ENCODE peak calls at places on chromosomes 1 and 21, in nine cellular contexts. Q, D, G, I, F, T, C, K and X are unnamed samples.

GRCh38 chr1:42943166-42943565 is 15.5 kb downstream of the SLC2A1 start:
- DNase-seq in I (no peak), K (no peak), C (no peak), T (no peak), Q (no peak), G (no peak), D (no peak), F (no peak), X (peak)

GRCh38 chr1:192439373-192440025 is 122.7 kb downstream of the RGS21 start:
- DNase-seq in K (no peak), F (no peak), C (no peak), Q (no peak), I (no peak), D (no peak), T (no peak), G (peak), X (peak)

GRCh38 chr1:151801846-151802245 is 3.4 kb downstream of the LINGO4 start:
- DNase-seq in Q (no peak), K (no peak), D (no peak), G (no peak), T (no peak), C (no peak), F (no peak), I (no peak), X (no peak)

GRCh38 chr1:71592646-71593274 is 511.9 kb upstream of the ZRANB2 start:
- DNase-seq in D (no peak), I (no peak), G (no peak), C (no peak), T (no peak), K (no peak), F (no peak), Q (no peak), X (no peak)

GRCh38 chr1:7581754-7582264 is 189.3 kb upstream of the VAMP3 start:
- DNase-seq in D (no peak), I (no peak), G (peak), F (no peak), K (peak), T (no peak), Q (no peak), C (no peak), X (no peak)

GRCh38 chr21:14076143-14076806 is 134.5 kb downstream of the LIPI start:
- DNase-seq in Q (no peak), D (no peak), K (no peak), T (no peak), C (no peak), G (peak), F (peak), I (no peak), X (no peak)

GRCh38 chr1:26122988-26123973 is 11.7 kb downstream of the PDIK1L start:
- DNase-seq in I (no peak), T (no peak), K (no peak), C (no peak), F (no peak), G (peak), D (no peak), Q (no peak), X (no peak)

GRCh38 chr1:15083578-15083977 is 70.0 kb upstream of the TMEM51 start:
- DNase-seq in Q (no peak), K (no peak), G (peak), C (no peak), F (no peak), T (no peak), D (no peak), I (no peak), X (no peak)

GRCh38 chr21:15122241-15122640 is 57.4 kb upstream of the NRIP1 start:
- DNase-seq in C (no peak), G (no peak), Q (no peak), T (no peak), D (no peak), F (no peak), I (no peak), K (no peak), X (peak)

GRCh38 chr1:23169727-23170335 is 1.2 kb upstream of the LUZP1 start:
- DNase-seq in D (peak), F (peak), T (no peak), Q (no peak), I (no peak), C (no peak), K (peak), G (peak), X (no peak)

GRCh38 chr1:213120961-213121360 is 69.9 kb downstream of the RPS6KC1 start:
- DNase-seq in D (no peak), C (no peak), I (no peak), G (no peak), Q (no peak), T (no peak), F (no peak), K (no peak), X (no peak)